ENCODE peak calls at places on chromosomes 12 and 14, in six cellular contexts. G, I, V, C, M and A are unnamed samples.

GRCh38 chr12:21989819-21990412 is 48.7 kb upstream of the ABCC9 start:
- DNase-seq in G (peak), I (peak), V (peak), C (peak), M (no peak), A (no peak)

GRCh38 chr12:121805171-121805687 is 1.4 kb downstream of the SETD1B start:
- DNase-seq in G (no peak), I (peak), V (no peak), C (no peak), M (no peak), A (peak)

GRCh38 chr14:63277784-63278183 is 41.0 kb downstream of the GPHB5 start:
- DNase-seq in G (no peak), I (no peak), V (no peak), C (no peak), M (no peak), A (no peak)

GRCh38 chr12:67650127-67650495 is 1.6 kb downstream of the DYRK2 start:
- DNase-seq in G (peak), I (no peak), V (no peak), C (no peak), M (peak), A (no peak)

GRCh38 chr12:54725233-54725843 is 77.2 kb upstream of the DCD start:
- DNase-seq in G (peak), I (peak), V (peak), C (peak), M (no peak), A (no peak)

GRCh38 chr14:24052656-24053547 is 1.1 kb downstream of the CARMIL3 start:
- DNase-seq in G (no peak), I (no peak), V (no peak), C (no peak), M (no peak), A (no peak)

GRCh38 chr14:86766469-86766868 is 1226.5 kb downstream of the GALC start:
- DNase-seq in G (no peak), I (no peak), V (no peak), C (no peak), M (no peak), A (no peak)

GRCh38 chr12:120832712-120833111 is 71.4 kb downstream of the SPPL3 start:
- DNase-seq in G (no peak), I (no peak), V (no peak), C (no peak), M (no peak), A (no peak)

GRCh38 chr12:117119592-117120198 is 20.5 kb upstream of the TESC start:
- DNase-seq in G (peak), I (peak), V (no peak), C (no peak), M (no peak), A (no peak)

GRCh38 chr14:23172096-23172495 is 11.4 kb downstream of the SLC7A8 start:
- DNase-seq in G (no peak), I (no peak), V (no peak), C (no peak), M (no peak), A (no peak)

GRCh38 chr12:85866929-85867776 is 6.9 kb upstream of the NTS start:
- DNase-seq in G (peak), I (peak), V (peak), C (peak), M (peak), A (no peak)

GRCh38 chr12:24088751-24089150 is 139.3 kb upstream of the SOX5 start:
- DNase-seq in G (no peak), I (no peak), V (no peak), C (no peak), M (no peak), A (no peak)

GRCh38 chr12:120724720-120725119 is 906 bp upstream of the ACADS start:
- DNase-seq in G (no peak), I (no peak), V (no peak), C (no peak), M (no peak), A (no peak)

GRCh38 chr12:132554857-132555630 is 55.3 kb downstream of the LRCOL1 start:
- DNase-seq in G (no peak), I (no peak), V (no peak), C (no peak), M (peak), A (no peak)

GRCh38 chr14:43706901-43707300 is 800.2 kb downstream of the FSCB start:
- DNase-seq in G (no peak), I (no peak), V (no peak), C (no peak), M (no peak), A (no peak)